ENCODE peak calls at places on chromosomes 6 and 20, in ten cellular contexts. Y is H9, A is OCI-LY7, G is Peyer's patch, C is SK-N-SH, W is GM20000, K is HFF-Myc, N is fibroblast of villous mesenchyme, F is PC-9, T is breast epithelium. S is an unnamed sample.

GRCh38 chr6:126891158-126891557 is 227.3 kb upstream of the RSPO3 start:
- DNase-seq in G (no peak), Y (no peak), A (no peak), N (no peak), C (no peak), K (no peak), W (no peak), F (no peak), T (no peak), S (no peak)

GRCh38 chr20:11921326-11921725 is 3.6 kb downstream of the BTBD3 start:
- DNase-seq in G (no peak), F (no peak), W (no peak), T (no peak), C (no peak), Y (no peak), N (no peak), A (no peak), K (no peak), S (no peak)

GRCh38 chr6:21811484-21811883 is 217.9 kb downstream of the SOX4 start:
- DNase-seq in Y (no peak), N (no peak), C (no peak), T (no peak), F (no peak), A (no peak), K (no peak), G (no peak), W (no peak), S (no peak)

GRCh38 chr20:36927704-36928103 is 23.8 kb downstream of the SAMHD1 start:
- DNase-seq in F (no peak), G (peak; percentile 47), W (no peak), T (no peak), Y (no peak), C (no peak), A (no peak), K (no peak), N (no peak), S (no peak)

GRCh38 chr20:22248052-22248667 is 336.2 kb downstream of the FOXA2 start:
- DNase-seq in G (no peak), C (peak; percentile 27), Y (no peak), F (no peak), K (no peak), A (peak; percentile 16), T (no peak), W (peak; percentile 8), N (no peak), S (no peak)

GRCh38 chr6:24125980-24126379 is at the start of gene NRSN1:
- DNase-seq in N (no peak), T (no peak), Y (peak; percentile 89), F (no peak), K (no peak), W (no peak), G (no peak), A (no peak), C (peak; percentile 92), S (peak; percentile 25)

GRCh38 chr6:108732101-108732870 is 115.9 kb upstream of the ARMC2 start:
- DNase-seq in N (no peak), F (peak; percentile 100), T (no peak), G (peak; percentile 84), K (no peak), C (no peak), Y (peak; percentile 43), A (no peak), W (no peak), S (no peak)

GRCh38 chr20:60177080-60177479 is 218.9 kb downstream of the CDH26 start:
- DNase-seq in K (no peak), G (no peak), T (no peak), C (no peak), W (no peak), A (no peak), N (no peak), Y (no peak), F (no peak), S (no peak)

GRCh38 chr6:484086-484728 is 92.7 kb downstream of the IRF4 start:
- DNase-seq in W (peak; percentile 38), Y (no peak), A (no peak), G (no peak), F (no peak), N (peak; percentile 20), T (no peak), C (no peak), K (no peak), S (no peak)

GRCh38 chr6:129853996-129854711 is 7.0 kb downstream of the TMEM244 start:
- DNase-seq in K (no peak), F (no peak), W (no peak), T (no peak), G (no peak), N (no peak), Y (no peak), A (no peak), C (no peak), S (no peak)

GRCh38 chr6:92706976-92707375 is 712.4 kb downstream of the EPHA7 start:
- DNase-seq in C (no peak), Y (no peak), W (no peak), F (no peak), G (no peak), T (no peak), A (no peak), N (no peak), K (no peak), S (no peak)

GRCh38 chr6:146913842-146914562 is 290.2 kb upstream of the STXBP5 start:
- DNase-seq in F (peak; percentile 93), K (peak; percentile 99), C (peak; percentile 10), Y (peak; percentile 89), T (peak; percentile 53), G (peak; percentile 53), W (no peak), N (peak; percentile 99), A (no peak), S (peak; percentile 47)

GRCh38 chr6:12278915-12279314 is 11.2 kb upstream of the EDN1 start:
- DNase-seq in F (no peak), N (no peak), A (no peak), K (no peak), C (no peak), T (no peak), W (no peak), G (no peak), Y (no peak), S (no peak)

GRCh38 chr6:122733259-122733658 is 46.3 kb upstream of the FABP7 start:
- DNase-seq in A (no peak), N (no peak), W (no peak), T (no peak), C (no peak), G (no peak), Y (no peak), F (no peak), K (no peak), S (no peak)

GRCh38 chr6:170129691-170130171 is 161.1 kb downstream of the DLL1 start:
- DNase-seq in F (no peak), W (no peak), G (peak; percentile 50), N (no peak), Y (no peak), T (peak; percentile 52), A (no peak), K (no peak), C (peak; percentile 93), S (peak; percentile 83)

GRCh38 chr6:19444481-19444880 is 392.7 kb upstream of the ID4 start:
- DNase-seq in K (no peak), N (peak; percentile 37), G (no peak), C (no peak), F (peak; percentile 39), T (no peak), Y (no peak), A (no peak), W (no peak), S (no peak)

GRCh38 chr20:22716824-22717351 is 132.5 kb upstream of the FOXA2 start:
- DNase-seq in K (no peak), F (peak; percentile 57), Y (no peak), W (no peak), C (no peak), G (no peak), T (no peak), A (no peak), N (peak; percentile 35), S (no peak)

GRCh38 chr6:84258268-84258667 is 30.8 kb upstream of the CEP162 start:
- DNase-seq in K (no peak), N (no peak), C (peak; percentile 13), T (no peak), W (no peak), Y (no peak), A (no peak), G (no peak), F (no peak), S (no peak)

GRCh38 chr20:56155625-56156024 is 92.9 kb upstream of the MC3R start:
- DNase-seq in A (no peak), W (no peak), C (no peak), G (no peak), N (no peak), T (no peak), F (no peak), Y (no peak), K (no peak), S (no peak)

GRCh38 chr6:96521625-96522468 is at the start of gene UFL1:
- DNase-seq in W (peak; percentile 85), T (peak; percentile 92), N (peak; percentile 94), F (peak; percentile 89), C (peak; percentile 89), K (peak; percentile 67), G (peak; percentile 98), Y (peak; percentile 95), A (peak; percentile 95), S (peak; percentile 89)
- TF ChIP-seq CTCF in W (no peak), T (no peak), N (peak; percentile 15), F (no peak), C (no peak), K (no peak), G (peak; percentile 44), Y (no peak), A (no peak), S (no peak)

GRCh38 chr6:163147988-163148387 is 266.5 kb upstream of the QKI start:
- DNase-seq in T (no peak), A (no peak), K (no peak), N (no peak), G (no peak), F (no peak), Y (no peak), W (no peak), C (peak; percentile 45), S (no peak)
- TF ChIP-seq CTCF in T (no peak), A (peak; percentile 52), K (no peak), N (no peak), G (no peak), F (peak; percentile 44), Y (peak; percentile 45), W (no peak), C (no peak), S (no peak)

GRCh38 chr20:17966432-17967312 is 1.9 kb downstream of the SNX5 start:
- DNase-seq in A (peak; percentile 79), K (no peak), F (no peak), W (peak; percentile 42), G (no peak), Y (no peak), C (peak; percentile 55), N (peak; percentile 61), T (no peak), S (no peak)
- TF ChIP-seq CTCF in A (peak; percentile 57), K (no peak), F (no peak), W (no peak), G (peak; percentile 48), Y (peak; percentile 33), C (peak; percentile 44), N (peak; percentile 34), T (peak; percentile 42), S (no peak)

DNA sequence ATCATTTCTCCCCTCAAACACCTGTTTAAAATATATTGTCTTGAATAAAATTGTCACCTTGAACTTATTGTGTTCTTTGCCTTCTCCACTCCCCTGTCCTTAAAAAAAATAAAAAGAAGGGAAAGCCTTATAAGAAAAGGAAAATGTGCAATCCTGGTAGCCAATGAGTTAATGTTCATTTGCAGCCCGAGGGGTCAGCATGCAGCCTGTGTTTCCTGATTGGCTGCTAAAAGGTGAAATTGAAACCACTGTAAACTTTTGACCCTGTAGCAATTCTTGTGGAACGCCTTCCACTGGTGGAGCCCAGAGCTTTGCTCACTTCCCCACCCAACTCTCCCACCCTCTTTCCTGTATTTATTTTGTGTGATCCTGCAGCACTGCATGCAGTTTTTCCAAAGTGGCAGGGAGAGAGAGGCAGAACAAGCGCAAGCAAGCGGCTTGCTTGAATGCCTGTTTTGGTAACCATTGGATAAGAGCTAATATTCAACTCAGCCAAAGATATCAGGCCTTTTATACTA is 74.9 kb downstream of the NCOA3 start:
- DNase-seq in C (peak; percentile 72), W (peak; percentile 69), A (peak; percentile 72), Y (no peak), F (peak; percentile 89), N (peak; percentile 93), K (peak; percentile 71), G (peak; percentile 71), T (no peak), S (peak; percentile 27)
- TF ChIP-seq CTCF in C (no peak), W (no peak), A (no peak), Y (no peak), F (no peak), N (no peak), K (no peak), G (no peak), T (no peak), S (no peak)

S was measured in mesothelial cell of epicardium.